ENCODE peak calls at places on chromosome 2, in ten cellular contexts. O, C, S, W, B, Y, E, R, J and F are unnamed samples.

GRCh38 chr2:55063226-55063625 is 13.0 kb upstream of the RTN4 start:
- DNase-seq in O (no peak), C (no peak), S (no peak), W (no peak), B (no peak), Y (no peak), E (no peak), R (no peak), J (no peak), F (no peak)

GRCh38 chr2:168649105-168649504 is 153.3 kb upstream of the NOSTRIN start:
- DNase-seq in O (no peak), C (no peak), S (no peak), W (no peak), B (no peak), Y (no peak), E (no peak), R (no peak), J (no peak), F (no peak)

GRCh38 chr2:44452184-44452583 is 90.4 kb downstream of the CAMKMT start:
- DNase-seq in O (no peak), C (no peak), S (no peak), W (no peak), B (no peak), Y (no peak), E (no peak), R (no peak), J (no peak), F (no peak)

GRCh38 chr2:239169311-239170048 is 231.3 kb downstream of the HDAC4 start:
- DNase-seq in O (no peak), C (no peak), S (no peak), W (no peak), B (no peak), Y (no peak), E (no peak), R (no peak), J (no peak), F (no peak)

GRCh38 chr2:23423062-23423872 is 38.3 kb downstream of the KLHL29 start:
- DNase-seq in O (no peak), C (no peak), S (no peak), W (no peak), B (no peak), Y (no peak), E (no peak), R (no peak), J (no peak), F (no peak)

GRCh38 chr2:207812058-207812857 is 42.6 kb upstream of the FZD5 start:
- DNase-seq in O (no peak), C (no peak), S (no peak), W (no peak), B (no peak), Y (no peak), E (no peak), R (no peak), J (no peak), F (no peak)

GRCh38 chr2:240624950-240625621 is at the start of gene GPR35:
- DNase-seq in O (no peak), C (no peak), S (no peak), W (no peak), B (peak), Y (peak), E (peak), R (peak), J (peak), F (no peak)

GRCh38 chr2:48279347-48279746 is 250.6 kb upstream of the STON1 start:
- DNase-seq in O (no peak), C (peak), S (no peak), W (no peak), B (no peak), Y (no peak), E (no peak), R (no peak), J (no peak), F (no peak)

GRCh38 chr2:118668431-118669424 is 178.7 kb downstream of the EN1 start:
- DNase-seq in O (peak), C (no peak), S (peak), W (peak), B (no peak), Y (no peak), E (no peak), R (peak), J (peak), F (no peak)

GRCh38 chr2:218777276-218777990 is 4.5 kb upstream of the CYP27A1 start:
- DNase-seq in O (peak), C (no peak), S (no peak), W (no peak), B (no peak), Y (no peak), E (no peak), R (no peak), J (no peak), F (no peak)

GRCh38 chr2:27264753-27265535 is 2.1 kb upstream of the SLC30A3 start:
- DNase-seq in O (peak), C (no peak), S (peak), W (peak), B (peak), Y (peak), E (peak), R (peak), J (peak), F (peak)

GRCh38 chr2:31886700-31887099 is 124.1 kb downstream of the MEMO1 start:
- DNase-seq in O (peak), C (no peak), S (peak), W (peak), B (no peak), Y (no peak), E (no peak), R (no peak), J (peak), F (peak)

GRCh38 chr2:3244486-3244885 is 133.1 kb downstream of the EIPR1 start:
- DNase-seq in O (no peak), C (no peak), S (no peak), W (no peak), B (no peak), Y (no peak), E (no peak), R (no peak), J (no peak), F (no peak)

GRCh38 chr2:182858671-182859070 is 7.8 kb downstream of the FRZB start:
- DNase-seq in O (no peak), C (no peak), S (no peak), W (no peak), B (no peak), Y (no peak), E (no peak), R (peak), J (peak), F (no peak)

GRCh38 chr2:71814885-71815284 is 332.8 kb downstream of the CYP26B1 start:
- DNase-seq in O (no peak), C (no peak), S (no peak), W (no peak), B (no peak), Y (no peak), E (no peak), R (no peak), J (no peak), F (no peak)

GRCh38 chr2:43073373-43073772 is 153.0 kb downstream of the ZFP36L2 start:
- DNase-seq in O (peak), C (no peak), S (no peak), W (peak), B (no peak), Y (no peak), E (no peak), R (peak), J (peak), F (no peak)

GRCh38 chr2:173978447-173978846 is 13.3 kb upstream of the SP3 start:
- DNase-seq in O (peak), C (no peak), S (no peak), W (no peak), B (no peak), Y (no peak), E (no peak), R (no peak), J (peak), F (no peak)

GRCh38 chr2:121076885-121077549 is 208.0 kb downstream of the TFCP2L1 start:
- DNase-seq in O (peak), C (no peak), S (peak), W (peak), B (peak), Y (peak), E (peak), R (peak), J (peak), F (peak)

GRCh38 chr2:79702934-79703333 is 190.1 kb downstream of the CTNNA2 start:
- DNase-seq in O (no peak), C (no peak), S (no peak), W (no peak), B (no peak), Y (no peak), E (no peak), R (no peak), J (no peak), F (no peak)

GRCh38 chr2:28357948-28358667 is 34.5 kb upstream of the FOSL2 start:
- DNase-seq in O (no peak), C (no peak), S (no peak), W (no peak), B (no peak), Y (no peak), E (no peak), R (no peak), J (no peak), F (no peak)

GRCh38 chr2:226581661-226582060 is 218.0 kb downstream of the IRS1 start:
- DNase-seq in O (no peak), C (no peak), S (no peak), W (no peak), B (no peak), Y (no peak), E (no peak), R (no peak), J (no peak), F (no peak)

GRCh38 chr2:197215988-197216979 is 94.3 kb downstream of the ANKRD44 start:
- DNase-seq in O (peak), C (no peak), S (no peak), W (peak), B (no peak), Y (no peak), E (no peak), R (peak), J (peak), F (no peak)

GRCh38 chr2:231745303-231746038 is 35.6 kb downstream of the PDE6D start:
- DNase-seq in O (no peak), C (no peak), S (no peak), W (no peak), B (no peak), Y (no peak), E (no peak), R (no peak), J (no peak), F (no peak)

GRCh38 chr2:59025157-59025757 is 784.1 kb upstream of the FANCL start:
- DNase-seq in O (peak), C (no peak), S (peak), W (peak), B (peak), Y (peak), E (no peak), R (peak), J (peak), F (peak)

GRCh38 chr2:160347269-160347863 is 146.2 kb downstream of the RBMS1 start:
- DNase-seq in O (no peak), C (no peak), S (no peak), W (peak), B (no peak), Y (no peak), E (no peak), R (no peak), J (no peak), F (no peak)

GRCh38 chr2:235639387-235639786 is 145.5 kb downstream of the AGAP1 start:
- DNase-seq in O (peak), C (peak), S (no peak), W (peak), B (peak), Y (no peak), E (no peak), R (peak), J (peak), F (no peak)

GRCh38 chr2:36485521-36485920 is 112.4 kb downstream of the FEZ2 start:
- DNase-seq in O (peak), C (no peak), S (no peak), W (peak), B (no peak), Y (no peak), E (no peak), R (peak), J (peak), F (no peak)

GRCh38 chr2:21890041-21890440 is 766.3 kb downstream of the TDRD15 start:
- DNase-seq in O (no peak), C (no peak), S (no peak), W (no peak), B (no peak), Y (no peak), E (no peak), R (no peak), J (no peak), F (no peak)

DNA sequence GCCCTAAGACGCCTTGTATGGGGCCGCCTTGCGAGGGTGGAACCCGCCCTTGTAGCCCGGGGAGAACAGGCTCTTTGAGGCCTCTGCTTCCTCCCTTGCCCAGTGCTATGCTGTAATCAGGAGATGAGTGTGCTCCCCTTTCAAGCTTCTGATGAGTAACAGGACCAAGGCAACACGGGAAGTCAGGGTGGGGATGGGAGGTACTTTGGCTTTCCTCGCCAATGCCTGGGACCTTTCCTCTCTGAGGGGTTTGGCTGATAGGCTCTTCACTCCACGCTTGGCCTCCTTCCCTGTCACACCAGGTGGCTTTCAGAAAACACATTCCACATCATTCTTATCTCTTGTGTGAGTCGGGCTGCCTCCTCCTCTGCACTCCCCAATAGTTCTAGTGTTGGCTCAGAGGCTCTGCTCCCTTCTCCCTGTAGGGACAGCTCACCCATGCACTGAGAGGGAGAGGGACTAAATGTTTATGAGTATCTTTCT is 223.7 kb upstream of the TRIB2 start:
- DNase-seq in O (peak), C (no peak), S (no peak), W (peak), B (no peak), Y (no peak), E (no peak), R (peak), J (peak), F (no peak)
- TF ChIP-seq CTCF in O (no peak), C (no peak), S (no peak), W (no peak), B (no peak), Y (no peak), E (no peak), R (no peak), J (no peak), F (no peak)

GRCh38 chr2:74252036-74252435 is 53.6 kb downstream of the MTHFD2 start:
- DNase-seq in O (no peak), C (no peak), S (no peak), W (no peak), B (no peak), Y (no peak), E (no peak), R (no peak), J (no peak), F (no peak)

GRCh38 chr2:74250189-74250631 is 51.8 kb downstream of the MTHFD2 start:
- DNase-seq in O (peak), C (no peak), S (peak), W (peak), B (peak), Y (peak), E (peak), R (peak), J (peak), F (peak)

GRCh38 chr2:74253937-74254336 is 55.5 kb downstream of the MTHFD2 start:
- DNase-seq in O (peak), C (no peak), S (no peak), W (peak), B (no peak), Y (no peak), E (no peak), R (no peak), J (peak), F (no peak)

GRCh38 chr2:74255660-74256228 is 57.3 kb downstream of the MTHFD2 start:
- DNase-seq in O (no peak), C (no peak), S (no peak), W (no peak), B (no peak), Y (no peak), E (no peak), R (no peak), J (no peak), F (no peak)

DNA sequence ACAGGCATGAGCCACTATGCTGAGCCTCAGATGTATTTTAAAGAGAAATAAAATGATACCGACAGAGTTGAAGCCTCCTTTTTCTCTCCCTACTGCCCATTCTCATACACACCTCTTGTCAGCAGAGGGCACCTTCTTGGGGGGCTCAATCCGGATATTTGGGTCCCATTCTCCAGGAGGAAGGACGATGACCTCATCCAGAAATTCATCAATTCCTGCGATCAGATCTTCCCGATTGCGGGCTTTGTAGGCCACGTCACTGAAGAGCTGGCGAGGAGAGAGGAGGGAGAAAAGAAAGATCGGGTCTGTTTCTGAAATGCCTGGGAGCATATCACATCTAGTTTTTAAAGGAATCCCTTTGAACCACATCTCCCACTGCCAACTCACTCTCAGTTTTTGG is 54.4 kb downstream of the MTHFD2 start:
- DNase-seq in O (no peak), C (no peak), S (no peak), W (no peak), B (no peak), Y (no peak), E (no peak), R (no peak), J (no peak), F (no peak)
- TF ChIP-seq CTCF in O (no peak), C (no peak), S (no peak), W (no peak), B (no peak), Y (no peak), E (no peak), R (no peak), J (no peak), F (no peak)

GRCh38 chr2:187783446-187783845 is 229.2 kb upstream of the TFPI start:
- DNase-seq in O (peak), C (no peak), S (no peak), W (no peak), B (no peak), Y (no peak), E (no peak), R (no peak), J (peak), F (no peak)
- TF ChIP-seq CTCF in O (no peak), C (no peak), S (no peak), W (no peak), B (no peak), Y (no peak), E (no peak), R (peak), J (peak), F (no peak)

DNA sequence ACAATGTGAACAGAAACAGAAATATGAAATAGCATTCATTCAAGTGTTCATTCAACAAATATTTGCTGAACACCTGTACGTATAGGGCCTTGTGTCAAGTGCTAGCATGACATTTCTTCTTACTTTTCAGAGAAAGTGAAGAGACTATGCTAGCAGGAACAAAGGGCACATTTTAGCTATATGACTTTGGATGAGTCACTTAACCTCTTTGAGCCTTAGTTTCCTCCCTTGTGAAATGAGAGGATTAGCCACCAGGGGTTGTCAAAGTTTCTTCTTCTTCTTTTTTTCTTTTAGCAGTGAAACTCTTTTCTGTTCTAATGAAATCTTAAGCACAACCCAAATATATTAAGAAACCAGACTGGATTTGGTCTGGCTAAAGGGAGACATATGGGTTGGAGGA is 53.1 kb downstream of the FIGN start:
- DNase-seq in O (peak), C (no peak), S (no peak), W (peak), B (no peak), Y (no peak), E (no peak), R (peak), J (peak), F (no peak)
- TF ChIP-seq CTCF in O (peak), C (no peak), S (peak), W (peak), B (no peak), Y (no peak), E (no peak), R (peak), J (peak), F (no peak)

DNA sequence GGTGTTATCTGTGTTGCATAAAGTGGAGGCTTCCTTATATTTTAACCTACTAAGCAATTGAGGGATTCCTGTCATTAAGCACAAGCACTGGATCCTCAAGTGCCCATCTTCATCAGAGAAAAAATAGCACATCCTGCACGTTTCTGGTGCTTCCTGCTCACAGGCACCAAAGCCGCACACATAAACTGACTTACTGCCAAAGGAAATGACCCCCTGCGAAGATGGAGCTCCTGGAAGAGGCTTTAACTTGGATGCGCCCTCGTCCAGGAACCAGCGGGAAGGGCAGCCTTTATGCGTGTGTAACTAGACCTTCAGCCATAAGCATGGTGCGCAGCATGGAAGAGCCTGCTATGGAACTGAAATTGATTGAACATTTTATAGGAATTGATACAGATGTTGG is 188.7 kb downstream of the FTCDNL1 start:
- DNase-seq in O (no peak), C (no peak), S (no peak), W (no peak), B (no peak), Y (no peak), E (no peak), R (peak), J (no peak), F (no peak)
- TF ChIP-seq CTCF in O (no peak), C (no peak), S (no peak), W (no peak), B (no peak), Y (no peak), E (no peak), R (no peak), J (no peak), F (no peak)

GRCh38 chr2:152387046-152387445 is 52.1 kb downstream of the FMNL2 start:
- DNase-seq in O (no peak), C (no peak), S (no peak), W (peak), B (no peak), Y (no peak), E (no peak), R (peak), J (no peak), F (no peak)

GRCh38 chr2:152384992-152385391 is 50.0 kb downstream of the FMNL2 start:
- DNase-seq in O (no peak), C (no peak), S (no peak), W (no peak), B (no peak), Y (no peak), E (no peak), R (no peak), J (no peak), F (no peak)

GRCh38 chr2:152386266-152386665 is 51.3 kb downstream of the FMNL2 start:
- DNase-seq in O (no peak), C (no peak), S (no peak), W (no peak), B (no peak), Y (no peak), E (no peak), R (no peak), J (no peak), F (no peak)

GRCh38 chr2:152383702-152384101 is 48.7 kb downstream of the FMNL2 start:
- DNase-seq in O (no peak), C (no peak), S (no peak), W (no peak), B (no peak), Y (no peak), E (no peak), R (no peak), J (peak), F (no peak)

GRCh38 chr2:152385718-152386117 is 50.7 kb downstream of the FMNL2 start:
- DNase-seq in O (no peak), C (no peak), S (no peak), W (no peak), B (no peak), Y (no peak), E (no peak), R (no peak), J (peak), F (no peak)
- TF ChIP-seq CTCF in O (no peak), C (no peak), S (no peak), W (no peak), B (no peak), Y (no peak), E (no peak), R (no peak), J (no peak), F (no peak)